ENCODE peak calls at places on chromosomes 4 and X, in five cellular contexts. N is fibroblast of pulmonary artery, T is GM20000, G is epithelial cell of esophagus, I is kidney. W is an unnamed sample.

GRCh38 chr4:140152015-140152703 is 1.8 kb downstream of the MAML3 start:
- DNase-seq in N (no peak), T (peak), G (peak), I (peak), W (peak)

GRCh38 chr4:13670456-13671150 is 43.1 kb upstream of the BOD1L1 start:
- DNase-seq in N (peak), T (no peak), G (no peak), I (no peak), W (no peak)

GRCh38 chr4:16120720-16121119 is 36.9 kb upstream of the PROM1 start:
- DNase-seq in N (no peak), T (peak), G (no peak), I (no peak), W (peak)

GRCh38 chr4:108001540-108001939 is 11.9 kb downstream of the HADH start:
- DNase-seq in N (peak), T (no peak), G (peak), I (no peak), W (no peak)

GRCh38 chr4:63580796-63581475 is 828.3 kb downstream of the TECRL start:
- DNase-seq in N (no peak), T (no peak), G (no peak), I (no peak), W (no peak)

GRCh38 chrX:3807906-3808305 is 94.5 kb upstream of the PRKX start:
- DNase-seq in N (no peak), T (no peak), G (no peak), I (no peak), W (no peak)

GRCh38 chrX:152635941-152636340 is 1.8 kb upstream of the GABRQ start:
- DNase-seq in N (peak), T (no peak), G (peak), I (no peak), W (peak)

GRCh38 chrX:123713434-123713833 is 19.4 kb downstream of the THOC2 start:
- DNase-seq in N (no peak), T (no peak), G (no peak), I (no peak), W (no peak)

GRCh38 chr4:149145803-149146202 is 669.8 kb downstream of the IQCM start:
- DNase-seq in N (no peak), T (no peak), G (peak), I (no peak), W (no peak)

DNA sequence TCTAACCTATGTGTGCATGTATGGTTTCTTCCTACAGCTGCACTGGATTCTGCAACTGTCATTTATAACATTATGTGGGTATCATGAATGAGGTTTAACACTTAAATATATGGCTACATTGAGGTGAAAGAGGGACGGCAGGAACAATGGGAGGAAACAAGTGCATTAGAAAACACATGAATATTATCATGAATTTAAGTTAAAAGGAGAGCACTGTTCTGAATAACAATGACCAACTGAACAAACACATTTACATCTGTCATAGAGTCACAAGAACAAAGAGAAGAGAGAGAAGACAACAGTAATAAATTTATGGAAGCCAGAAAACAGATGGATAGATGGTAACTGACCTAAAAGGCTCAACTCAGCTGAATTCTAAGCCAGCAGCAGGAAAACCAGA is 527.1 kb upstream of the DIPK2B start:
- DNase-seq in N (no peak), T (no peak), G (no peak), I (no peak), W (no peak)
- TF ChIP-seq CTCF in N (no peak), T (no peak), G (no peak), I (no peak), W (no peak)

GRCh38 chrX:154547245-154548027 is at the start of gene IKBKG:
- DNase-seq in N (peak), T (peak), G (peak), I (peak), W (peak)
- TF ChIP-seq CTCF in N (no peak), T (no peak), G (no peak), I (no peak), W (no peak)

GRCh38 chrX:49039598-49040375 is 3.4 kb downstream of the TFE3 start:
- DNase-seq in N (peak), T (peak), G (peak), I (peak), W (peak)
- TF ChIP-seq CTCF in N (no peak), T (no peak), G (peak), I (no peak), W (no peak)

DNA sequence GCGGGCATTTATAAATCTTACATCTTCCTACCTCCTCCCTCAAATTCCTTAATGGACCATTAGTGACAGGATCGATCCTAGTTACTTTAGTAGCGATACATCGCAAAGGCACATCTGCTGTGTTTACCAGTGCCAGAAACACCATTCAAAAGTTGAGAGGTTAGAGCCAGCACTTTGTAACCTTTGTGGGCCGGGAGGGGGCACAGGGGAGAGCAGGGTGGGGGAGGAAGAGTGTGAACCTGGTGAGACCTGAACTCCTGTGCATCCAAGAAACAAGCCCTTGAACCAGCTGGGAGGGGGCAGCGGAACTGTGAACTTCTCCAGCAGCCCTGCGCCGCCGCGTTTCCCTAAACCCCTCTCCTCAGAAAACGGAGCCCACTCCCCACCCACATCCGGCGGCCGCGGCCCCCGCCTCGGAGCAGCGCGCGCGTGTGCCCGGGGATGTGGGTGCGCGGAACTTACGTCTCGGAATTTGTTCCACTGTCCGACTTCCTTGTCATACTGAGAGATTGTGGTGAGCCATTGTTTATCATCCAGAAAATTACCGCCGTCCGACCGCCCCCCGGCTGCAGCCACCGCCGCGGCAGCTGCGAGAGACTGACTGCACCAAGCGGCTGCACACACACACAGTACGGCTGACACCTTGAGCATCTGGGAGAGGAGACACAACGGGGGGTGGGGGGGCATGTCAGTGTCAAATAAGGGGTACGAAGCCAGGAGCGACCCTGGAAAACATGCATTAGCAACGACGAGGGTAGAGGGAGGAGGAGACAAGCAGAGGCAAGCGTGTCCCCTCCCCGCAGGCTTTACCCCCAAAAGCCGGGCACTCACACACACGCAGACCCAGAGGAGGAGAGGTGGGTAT is 539 bp downstream of the SPOCK3 start:
- DNase-seq in N (peak), T (no peak), G (peak), I (no peak), W (peak)
- TF ChIP-seq CTCF in N (peak), T (no peak), G (no peak), I (no peak), W (no peak)

DNA sequence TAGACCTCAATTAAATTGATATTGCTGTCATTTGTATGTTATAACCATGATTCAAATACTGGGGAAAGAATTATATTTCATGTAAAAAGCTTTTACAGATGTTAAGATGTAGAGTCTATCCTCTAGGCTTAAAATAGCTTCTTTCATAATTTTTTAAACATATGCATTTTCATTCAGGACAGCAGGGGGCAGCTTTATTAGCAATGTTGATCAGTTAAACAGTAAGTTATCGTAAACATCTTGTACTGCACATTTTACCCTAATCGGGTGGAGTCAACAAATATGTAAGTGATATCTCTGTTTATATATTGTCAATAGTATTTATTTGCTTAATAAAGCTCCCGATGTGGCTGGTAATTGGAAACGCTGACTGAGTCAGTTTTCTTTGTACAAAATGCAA is 142.5 kb upstream of the MED14 start:
- DNase-seq in N (peak), T (no peak), G (peak), I (no peak), W (no peak)
- TF ChIP-seq CTCF in N (peak), T (no peak), G (peak), I (peak), W (peak)

DNA sequence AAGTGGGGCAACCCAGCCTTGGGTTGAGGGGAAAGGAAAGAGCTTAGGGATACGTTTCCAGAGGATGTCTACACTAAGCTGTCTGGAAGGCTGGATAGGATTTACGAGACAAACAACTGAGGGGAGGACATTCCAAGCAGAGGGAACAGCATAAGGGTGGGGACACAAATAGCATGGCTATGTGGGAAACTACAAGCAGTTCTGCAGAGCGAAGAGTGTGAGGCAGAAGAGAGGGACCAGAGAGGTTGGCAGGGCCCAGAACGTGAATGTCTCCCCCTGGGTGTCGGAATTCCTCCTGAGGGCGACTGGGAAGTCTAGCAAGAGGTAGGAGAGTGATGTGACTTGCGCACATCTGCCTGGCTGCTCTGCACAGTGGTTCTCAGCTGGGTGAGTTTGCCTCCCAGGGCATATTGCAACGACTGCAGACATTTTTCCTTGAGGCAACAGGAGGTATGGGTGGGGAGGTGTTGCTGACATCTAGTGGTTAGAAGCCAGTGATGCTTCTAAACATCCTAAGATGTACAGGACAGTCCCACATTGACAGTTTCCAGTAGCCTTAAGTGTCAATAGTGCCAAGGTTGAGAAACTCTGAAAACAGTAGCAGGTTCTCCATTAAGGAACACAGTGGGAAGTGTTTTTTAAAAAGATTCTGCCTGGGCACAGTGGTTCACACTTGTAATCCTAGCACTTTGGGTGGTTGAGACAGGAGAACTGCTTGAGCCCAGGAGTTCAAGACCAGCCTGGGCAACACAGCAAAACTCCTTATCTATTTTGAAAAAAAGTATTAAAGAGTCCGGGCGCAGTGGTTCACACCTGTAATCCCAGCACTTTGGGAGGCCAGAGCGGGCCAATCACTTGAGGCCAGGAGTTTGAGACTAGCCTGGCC is 9.2 kb downstream of the NDUFA1 start:
- DNase-seq in N (peak), T (peak), G (peak), I (no peak), W (peak)
- TF ChIP-seq CTCF in N (peak), T (peak), G (peak), I (peak), W (peak)

DNA sequence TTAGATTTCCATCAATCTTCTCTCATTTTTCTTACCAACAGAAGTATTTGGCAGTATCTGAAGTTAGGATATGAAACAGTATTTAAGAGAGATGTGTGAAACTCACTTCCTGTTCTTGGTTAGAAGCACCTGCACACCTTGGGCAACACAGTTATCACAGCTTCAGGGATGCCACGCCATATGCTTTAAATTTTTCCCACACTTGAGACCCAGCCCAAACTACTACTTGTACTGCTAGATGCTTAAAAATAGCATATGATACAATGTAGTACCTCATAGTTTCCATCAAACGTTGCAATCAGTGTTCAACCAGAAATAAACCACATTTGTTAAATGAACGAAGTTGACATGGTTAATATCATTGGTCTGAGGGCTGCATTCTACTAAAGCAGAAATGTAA is 725.1 kb upstream of the FRG1 start:
- DNase-seq in N (no peak), T (no peak), G (no peak), I (no peak), W (no peak)
- TF ChIP-seq CTCF in N (no peak), T (no peak), G (no peak), I (no peak), W (no peak)

GRCh38 chr4:185919107-185919506 is 107.1 kb upstream of the SORBS2 start:
- DNase-seq in N (no peak), T (no peak), G (no peak), I (no peak), W (no peak)
- TF ChIP-seq CTCF in N (no peak), T (no peak), G (no peak), I (no peak), W (no peak)

GRCh38 chr4:109803924-109804571 is 2.2 kb upstream of the CFI start:
- DNase-seq in N (peak), T (peak), G (peak), I (no peak), W (peak)
- TF ChIP-seq CTCF in N (peak), T (no peak), G (peak), I (peak), W (peak)

GRCh38 chrX:43655151-43655676 is 885 bp upstream of the MAOA start:
- DNase-seq in N (peak), T (no peak), G (peak), I (peak), W (peak)

GRCh38 chrX:43655961-43656494 is at the start of gene MAOA:
- DNase-seq in N (peak), T (no peak), G (peak), I (peak), W (peak)

GRCh38 chrX:43654431-43655150 is 1.5 kb upstream of the MAOA start:
- DNase-seq in N (peak), T (peak), G (peak), I (peak), W (peak)
- TF ChIP-seq CTCF in N (peak), T (no peak), G (peak), I (no peak), W (no peak)

W was measured in activated CD8-positive, alpha-beta T cell treated with anti-CD3 and anti-CD28 coated beads for 36 hours.